ENCODE peak calls at places on chromosomes 13 and 19, in seven cellular contexts. G is omental fat pad, U is GM12865, K is uterus, A is colonic mucosa, J is gastrocnemius medialis, F is left ventricle myocardium inferior. Q is an unnamed sample.

GRCh38 chr13:24984134-24984533 is 111.8 kb upstream of the PABPC3 start:
- DNase-seq in A (no peak), J (no peak), K (no peak), G (no peak), F (no peak), U (no peak), Q (no peak)

GRCh38 chr19:51366999-51367564 is 894 bp upstream of the ETFB start:
- DNase-seq in K (no peak), J (no peak), F (peak; percentile 41), A (no peak), U (peak; percentile 56), G (no peak), Q (no peak)

GRCh38 chr13:73810647-73811046 is 323.6 kb downstream of the KLF12 start:
- DNase-seq in A (no peak), F (no peak), K (no peak), U (no peak), G (no peak), J (no peak), Q (no peak)

GRCh38 chr19:31340059-31341025 is 8.9 kb downstream of the TSHZ3 start:
- DNase-seq in A (no peak), G (no peak), F (no peak), K (peak; percentile 58), U (no peak), J (no peak), Q (no peak)

GRCh38 chr13:67635754-67636153 is 405.6 kb upstream of the PCDH9 start:
- DNase-seq in U (no peak), J (no peak), K (no peak), A (no peak), G (no peak), F (no peak), Q (no peak)

GRCh38 chr19:11534538-11534937 is 4.1 kb upstream of the CNN1 start:
- DNase-seq in G (no peak), K (no peak), F (no peak), J (no peak), U (no peak), A (no peak), Q (no peak)

GRCh38 chr13:111177081-111177711 is 62.1 kb downstream of the ARHGEF7 start:
- DNase-seq in F (peak; percentile 75), A (no peak), K (peak; percentile 32), J (peak; percentile 61), G (no peak), U (peak; percentile 73), Q (no peak)

GRCh38 chr19:49427855-49428546 is 2.8 kb downstream of the GFY start:
- DNase-seq in U (no peak), G (no peak), K (no peak), J (no peak), A (no peak), F (no peak), Q (no peak)

GRCh38 chr13:77574076-77574475 is 38.6 kb downstream of the SCEL start:
- DNase-seq in F (no peak), G (no peak), J (no peak), U (no peak), A (no peak), K (no peak), Q (no peak)

GRCh38 chr13:98528663-98529064 is 48.2 kb downstream of the STK24 start:
- DNase-seq in F (no peak), J (no peak), G (no peak), U (peak; percentile 30), A (no peak), K (no peak), Q (no peak)

GRCh38 chr19:579111-579841 is 6.9 kb downstream of the BSG start:
- DNase-seq in K (no peak), U (no peak), G (no peak), A (no peak), F (no peak), J (no peak), Q (no peak)

GRCh38 chr13:90902255-90902654 is 445.2 kb upstream of the MIR17HG start:
- DNase-seq in U (no peak), J (no peak), K (no peak), G (no peak), A (no peak), F (no peak), Q (no peak)

GRCh38 chr13:52832268-52832667 is 16.2 kb downstream of the PCDH8 start:
- DNase-seq in A (no peak), K (no peak), G (no peak), F (no peak), J (no peak), U (no peak), Q (no peak)

GRCh38 chr13:48151766-48152165 is 56.9 kb upstream of the MED4 start:
- DNase-seq in K (no peak), F (no peak), A (no peak), U (no peak), J (no peak), G (no peak), Q (no peak)

DNA sequence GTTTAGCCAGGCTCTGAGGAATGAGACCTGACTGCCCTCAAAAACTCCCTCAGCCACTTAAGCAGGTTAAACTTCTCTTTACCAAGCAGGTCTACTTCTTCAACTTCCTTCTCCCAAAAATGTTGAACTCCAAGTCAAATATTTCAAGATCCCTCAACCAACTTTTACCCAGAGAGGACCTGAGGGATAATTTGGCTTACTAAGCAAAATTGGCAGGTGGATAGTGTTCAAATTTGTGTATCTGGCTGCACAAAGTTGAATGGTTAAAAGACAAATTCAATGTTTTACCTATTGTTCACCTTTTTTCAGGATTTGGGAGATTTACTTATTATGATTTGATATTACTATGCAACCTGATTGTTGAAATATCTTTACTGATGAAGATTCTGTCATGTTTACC is 293.0 kb upstream of the SOX21 start:
- DNase-seq in U (no peak), J (no peak), F (no peak), K (no peak), A (no peak), G (no peak), Q (no peak)
- TF ChIP-seq CTCF in U (no peak), J (no peak), F (no peak), K (no peak), A (no peak), G (no peak), Q (no peak)

GRCh38 chr19:13036366-13036976 is 41.2 kb downstream of the NFIX start:
- DNase-seq in G (no peak), J (peak; percentile 93), K (peak; percentile 69), U (no peak), F (no peak), A (peak; percentile 79), Q (no peak)
- TF ChIP-seq CTCF in G (no peak), J (peak; percentile 57), K (no peak), U (no peak), F (no peak), A (no peak), Q (no peak)

GRCh38 chr13:97125810-97126738 is 96.1 kb upstream of the MBNL2 start:
- DNase-seq in F (peak; percentile 23), A (no peak), G (no peak), J (peak; percentile 80), K (peak; percentile 76), U (peak; percentile 71), Q (no peak)
- TF ChIP-seq CTCF in F (no peak), A (no peak), G (no peak), J (no peak), K (no peak), U (no peak), Q (peak; percentile 25)

DNA sequence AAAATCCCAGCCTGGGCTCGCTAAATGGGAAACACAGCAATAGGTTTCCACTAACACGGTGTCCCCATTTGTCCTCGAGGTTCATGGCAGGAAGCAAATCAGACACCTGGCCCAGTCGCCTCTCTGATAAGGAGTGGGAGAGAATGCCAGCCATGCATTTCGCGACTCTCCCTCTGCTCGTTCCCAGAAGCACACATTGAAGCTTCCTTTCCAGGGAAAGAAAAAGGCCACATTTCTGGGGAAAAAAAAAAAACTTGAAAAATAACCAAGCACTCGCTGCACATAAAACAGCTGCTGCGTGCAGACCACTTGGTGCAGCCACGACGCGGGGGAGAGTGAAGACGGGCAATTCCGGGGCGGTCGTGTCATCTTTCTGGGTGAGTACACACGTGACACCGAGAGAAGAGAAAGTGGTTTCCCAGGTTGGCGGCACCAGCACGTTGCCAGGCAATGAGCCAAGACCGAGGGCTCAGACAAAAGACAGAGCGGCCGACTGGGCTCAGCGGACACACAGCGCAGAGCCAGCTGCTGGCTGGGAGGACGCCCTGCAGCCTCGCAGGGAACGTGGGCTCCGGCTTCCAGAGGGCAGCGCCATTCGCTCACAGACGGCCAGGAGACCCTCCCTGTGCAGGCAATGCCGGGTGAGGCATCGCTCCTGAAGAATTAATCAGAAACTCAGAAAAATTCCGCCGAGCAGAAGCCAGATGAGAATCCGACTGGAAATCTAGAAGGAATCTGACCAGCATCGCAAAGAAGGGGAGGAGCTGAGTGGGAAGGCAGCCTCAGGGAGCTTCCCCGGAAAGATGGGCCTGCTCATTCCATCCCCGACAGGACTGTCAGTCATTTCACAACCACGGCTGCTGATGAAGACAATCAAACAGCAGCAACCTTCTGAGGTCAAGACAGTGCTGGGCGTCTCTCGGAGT is 83.2 kb upstream of the IRS2 start:
- DNase-seq in J (peak; percentile 80), F (peak; percentile 81), G (no peak), K (peak; percentile 71), U (peak; percentile 22), A (peak; percentile 47), Q (no peak)
- TF ChIP-seq CTCF in J (no peak), F (peak; percentile 37), G (no peak), K (no peak), U (no peak), A (peak; percentile 11), Q (no peak)

DNA sequence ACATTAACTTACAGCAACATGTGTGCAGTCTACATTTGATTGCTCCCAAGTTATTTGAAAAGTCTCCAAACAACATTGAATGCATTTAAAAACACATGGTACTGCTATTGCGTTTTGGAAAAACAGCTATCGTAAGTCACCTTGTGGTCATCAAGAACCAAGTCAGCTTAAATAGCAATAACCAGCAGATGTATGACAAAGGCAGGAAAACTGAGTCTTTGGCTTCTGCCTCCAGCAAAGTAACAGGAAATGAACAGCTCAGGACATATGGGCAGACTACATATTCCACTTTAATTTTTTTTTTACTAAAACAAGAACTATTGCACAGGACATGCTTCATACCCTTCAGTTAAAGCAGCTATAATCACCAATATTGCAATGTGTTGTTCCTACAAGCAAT is 580.6 kb upstream of the SPRY2 start:
- DNase-seq in F (no peak), A (no peak), G (no peak), J (no peak), K (no peak), U (no peak), Q (no peak)
- TF ChIP-seq CTCF in F (no peak), A (no peak), G (no peak), J (no peak), K (no peak), U (no peak), Q (no peak)

Q was measured in osteocyte.